ENCODE peak calls at places on chromosomes 16 and 17, in five cellular contexts. O is CD4-positive, alpha-beta T cell; M is pancreas; T is GM10248; C is A549. H is an unnamed sample.

GRCh38 chr17:42531455-42532354 is 4.3 kb upstream of the NAGLU start:
- DNase-seq in O (peak; percentile 59), M (peak; percentile 62), T (peak; percentile 60), C (peak; percentile 86), H (no peak)

GRCh38 chr16:35750157-35750689 is 2290.8 kb downstream of the TP53TG3F start:
- DNase-seq in O (no peak), M (no peak), T (no peak), C (no peak), H (peak; percentile 13)

GRCh38 chr16:73000020-73000906 is 47.7 kb downstream of the ZFHX3 start:
- DNase-seq in O (no peak), M (no peak), T (no peak), C (no peak), H (no peak)

GRCh38 chr17:2259769-2260536 is 43.6 kb downstream of the SMG6 start:
- DNase-seq in O (peak; percentile 52), M (no peak), T (peak; percentile 73), C (no peak), H (no peak)

GRCh38 chr17:40363480-40363838 is 1.1 kb downstream of the GJD3 start:
- DNase-seq in O (no peak), M (peak; percentile 43), T (no peak), C (peak; percentile 63), H (no peak)

GRCh38 chr16:12321363-12321762 is 344.8 kb downstream of the SNX29 start:
- DNase-seq in O (no peak), M (no peak), T (no peak), C (no peak), H (no peak)

GRCh38 chr16:69563605-69564580 is 1.9 kb upstream of the NFAT5 start:
- DNase-seq in O (peak; percentile 38), M (no peak), T (peak; percentile 63), C (peak; percentile 46), H (no peak)

GRCh38 chr17:20173091-20173490 is 163.9 kb downstream of the SPECC1 start:
- DNase-seq in O (no peak), M (no peak), T (no peak), C (no peak), H (no peak)

GRCh38 chr17:21351366-21352065 is 24.6 kb upstream of the KCNJ12 start:
- DNase-seq in O (no peak), M (no peak), T (no peak), C (no peak), H (no peak)

GRCh38 chr17:4733073-4733531 is 1.9 kb downstream of the MED11 start:
- DNase-seq in O (no peak), M (no peak), T (peak; percentile 75), C (no peak), H (no peak)
- TF ChIP-seq CTCF in O (no peak), M (no peak), T (peak; percentile 34), C (no peak), H (no peak)

GRCh38 chr17:7014261-7014994 is 2.0 kb downstream of the RNASEK start:
- DNase-seq in O (peak; percentile 97), M (peak; percentile 98), T (peak; percentile 92), C (peak; percentile 98), H (peak; percentile 90)
- TF ChIP-seq CTCF in O (peak; percentile 70), M (peak; percentile 81), T (peak; percentile 83), C (peak; percentile 87), H (no peak)

GRCh38 chr17:53032861-53033271 is 789.9 kb upstream of the KIF2B start:
- DNase-seq in O (no peak), M (no peak), T (no peak), C (peak; percentile 65), H (no peak)
- TF ChIP-seq CTCF in O (no peak), M (peak; percentile 17), T (no peak), C (peak; percentile 9), H (no peak)

DNA sequence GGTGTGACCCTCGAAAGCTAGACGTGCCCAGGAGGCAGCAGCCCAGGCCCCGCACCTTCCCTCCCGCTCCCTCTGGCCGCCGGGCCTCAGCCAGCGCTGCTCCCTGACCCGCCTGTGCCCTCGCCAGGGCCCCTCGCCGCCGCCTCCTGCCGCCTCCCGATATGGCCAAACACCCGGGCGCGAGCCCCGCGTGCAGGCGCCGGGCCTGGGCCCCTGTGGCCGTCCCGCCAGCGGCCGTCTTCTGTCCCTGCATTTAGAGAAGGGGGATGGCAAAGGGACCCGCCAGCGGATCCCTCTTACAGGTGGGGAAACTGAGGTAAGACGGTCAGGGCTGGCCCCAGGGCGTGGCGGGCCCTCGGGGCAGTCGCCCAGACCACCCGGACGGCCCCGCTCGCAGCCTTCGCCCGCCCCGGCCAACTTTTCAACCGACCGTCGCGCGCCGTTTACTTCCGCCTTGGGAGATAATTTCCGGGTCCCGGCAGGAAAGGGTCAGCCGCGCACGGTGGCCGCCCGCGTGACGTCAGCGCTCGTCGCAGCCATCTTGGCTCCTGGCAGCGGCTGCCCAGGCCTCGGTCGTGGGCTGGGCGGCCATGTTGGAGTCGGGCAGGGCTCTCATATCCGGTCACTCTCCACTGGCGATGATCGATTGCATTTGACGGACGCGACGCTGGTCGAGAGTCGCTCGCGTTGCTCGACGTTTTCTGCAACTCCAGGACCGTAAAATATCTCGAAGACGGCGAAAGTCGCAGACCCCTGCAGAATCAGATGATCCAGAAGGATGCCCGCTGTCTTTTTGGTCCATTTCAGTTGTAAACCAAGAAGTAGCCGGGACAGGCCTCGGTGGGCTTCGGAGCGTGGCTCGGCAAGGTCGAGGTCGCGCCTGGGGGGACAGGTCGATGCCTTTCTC is 7.1 kb upstream of the GNG13 start:
- DNase-seq in O (peak; percentile 79), M (peak; percentile 95), T (peak; percentile 99), C (peak; percentile 93), H (peak; percentile 59)
- TF ChIP-seq CTCF in O (no peak), M (no peak), T (no peak), C (no peak), H (no peak)

GRCh38 chr17:81537343-81537855 is 9.2 kb downstream of the FSCN2 start:
- DNase-seq in O (peak; percentile 54), M (peak; percentile 88), T (peak; percentile 59), C (peak; percentile 67), H (no peak)
- TF ChIP-seq CTCF in O (no peak), M (peak; percentile 66), T (peak; percentile 70), C (peak; percentile 51), H (peak; percentile 19)

GRCh38 chr16:57944961-57945739 is 25.8 kb downstream of the CNGB1 start:
- DNase-seq in O (no peak), M (no peak), T (no peak), C (no peak), H (no peak)

GRCh38 chr16:57948027-57948426 is 22.9 kb downstream of the CNGB1 start:
- DNase-seq in O (no peak), M (no peak), T (no peak), C (no peak), H (no peak)

GRCh38 chr16:57945740-57946138 is 25.2 kb downstream of the CNGB1 start:
- DNase-seq in O (no peak), M (no peak), T (no peak), C (no peak), H (no peak)

GRCh38 chr16:57949013-57949412 is 21.9 kb downstream of the CNGB1 start:
- DNase-seq in O (no peak), M (no peak), T (no peak), C (no peak), H (no peak)

DNA sequence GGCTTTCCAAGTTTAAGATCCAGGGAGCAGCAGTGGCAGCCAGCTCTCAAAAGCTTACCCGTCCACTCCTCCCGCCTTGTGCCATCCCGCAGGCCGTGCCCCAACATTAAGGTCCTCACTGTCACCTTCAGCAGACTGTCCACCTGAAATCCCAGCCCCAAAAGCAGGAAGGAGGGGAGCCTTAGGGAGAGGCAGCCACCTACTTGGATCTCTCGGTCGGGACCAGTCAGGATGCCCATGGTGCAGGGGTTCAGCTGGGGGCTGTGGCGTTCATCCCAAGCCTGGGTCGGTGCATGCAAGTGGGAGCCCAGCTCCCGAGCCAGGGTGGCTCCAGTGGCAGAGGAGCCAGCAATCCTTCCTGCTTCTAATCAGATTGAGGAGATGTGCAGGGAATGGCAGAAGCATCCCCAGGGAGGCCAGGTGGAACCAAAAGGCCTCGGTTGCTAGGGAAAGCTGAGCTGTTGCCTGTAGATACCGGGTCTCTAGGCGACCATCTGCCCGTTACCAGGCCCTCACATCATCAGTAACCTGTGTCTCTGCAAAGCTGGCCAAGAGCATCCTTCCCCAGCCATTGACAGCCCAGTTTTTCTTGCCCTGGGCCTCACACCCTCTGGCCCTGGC is 24.6 kb downstream of the CNGB1 start:
- DNase-seq in O (no peak), M (no peak), T (no peak), C (no peak), H (no peak)
- TF ChIP-seq CTCF in O (no peak), M (no peak), T (no peak), C (no peak), H (no peak)

GRCh38 chr17:63029520-63029919 is 63.5 kb downstream of the TANC2 start:
- DNase-seq in O (no peak), M (no peak), T (no peak), C (peak; percentile 16), H (no peak)
- TF ChIP-seq CTCF in O (no peak), M (no peak), T (no peak), C (no peak), H (no peak)

DNA sequence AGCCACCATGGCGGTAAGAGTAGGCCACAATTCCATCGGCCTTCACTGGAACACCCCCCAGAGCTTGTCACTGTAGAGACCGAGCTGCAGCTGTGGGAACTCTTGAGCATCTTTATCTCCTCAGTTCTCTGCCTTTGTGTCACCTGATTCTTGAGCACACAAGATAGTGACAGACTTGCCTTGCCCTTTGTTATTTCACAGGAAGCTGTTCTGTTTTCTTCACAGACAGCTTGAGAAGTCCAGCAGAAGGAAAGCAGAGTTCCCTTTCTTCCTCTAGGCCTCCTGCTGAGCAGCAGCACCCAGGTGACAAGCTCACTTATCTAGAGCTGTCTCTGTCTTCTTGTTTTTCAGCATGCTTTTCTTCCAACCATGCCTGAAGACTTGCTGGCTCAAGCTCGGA is 38.4 kb upstream of the ENDOV start:
- DNase-seq in O (no peak), M (no peak), T (no peak), C (no peak), H (no peak)
- TF ChIP-seq CTCF in O (no peak), M (no peak), T (no peak), C (no peak), H (no peak)

DNA sequence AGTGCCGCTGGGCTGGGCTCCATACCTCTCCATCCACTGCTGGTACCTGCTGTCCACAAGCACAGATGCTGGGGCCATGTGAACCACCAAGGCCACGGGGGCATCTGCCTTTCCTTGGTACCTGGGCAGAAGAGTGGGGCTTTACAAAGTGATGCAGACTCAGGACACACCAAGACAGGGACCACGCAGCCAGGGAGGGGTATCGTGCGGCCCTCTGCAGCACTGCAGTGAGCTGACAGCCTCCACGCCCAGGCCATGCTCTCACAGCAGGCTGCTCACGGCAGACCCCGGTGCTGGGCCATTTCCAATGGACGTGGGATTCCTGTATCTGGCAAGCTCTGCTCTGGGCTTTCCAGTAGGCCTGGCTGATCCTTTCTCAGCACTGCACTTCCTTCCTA is 14.4 kb downstream of the ELAC2 start:
- DNase-seq in O (no peak), M (no peak), T (no peak), C (no peak), H (no peak)
- TF ChIP-seq CTCF in O (no peak), M (no peak), T (no peak), C (no peak), H (no peak)

H was measured in omental fat pad.